ENCODE peak calls at places on chromosomes 16 and 17, in seven cellular contexts. U is glutamatergic neuron; H is CD4-positive, alpha-beta T cell; Y is GM20000; J is epithelial cell of esophagus; R is heart right ventricle; N is psoas muscle. I is an unnamed sample.

GRCh38 chr17:4893721-4894560 is 5.4 kb upstream of the C17orf107 start:
- DNase-seq in H (no peak), R (no peak), Y (no peak), U (no peak), J (no peak), N (no peak), I (no peak)

GRCh38 chr16:1458977-1459341 is 14.6 kb upstream of the CCDC154 start:
- DNase-seq in N (no peak), Y (peak; percentile 83), U (no peak), R (peak; percentile 9), J (no peak), H (no peak), I (no peak)

GRCh38 chr17:34703533-34703932 is 124.2 kb downstream of the TMEM132E start:
- DNase-seq in U (no peak), J (peak; percentile 40), H (no peak), N (no peak), Y (no peak), R (peak; percentile 18), I (peak; percentile 70)

GRCh38 chr17:57389474-57389873 is 133.2 kb downstream of the MSI2 start:
- DNase-seq in N (no peak), H (no peak), J (no peak), R (no peak), Y (no peak), U (no peak), I (no peak)

GRCh38 chr16:61937646-61938045 is 98.6 kb downstream of the CDH8 start:
- DNase-seq in Y (no peak), J (no peak), R (no peak), N (no peak), U (no peak), H (no peak), I (no peak)

GRCh38 chr16:53651357-53651756 is 52.3 kb downstream of the RPGRIP1L start:
- DNase-seq in Y (no peak), R (no peak), J (no peak), N (no peak), U (no peak), H (no peak), I (no peak)

GRCh38 chr16:80720759-80721470 is 83.5 kb downstream of the CDYL2 start:
- DNase-seq in N (no peak), R (no peak), H (no peak), U (no peak), J (peak; percentile 36), Y (peak; percentile 31), I (no peak)

GRCh38 chr17:57284583-57284982 is 28.3 kb downstream of the MSI2 start:
- DNase-seq in U (no peak), H (no peak), R (no peak), N (no peak), J (no peak), Y (peak; percentile 20), I (no peak)

GRCh38 chr17:75087558-75088453 is at the start of gene SLC16A5:
- DNase-seq in U (peak; percentile 62), N (peak; percentile 92), J (peak; percentile 68), H (no peak), R (peak; percentile 89), Y (peak; percentile 80), I (peak; percentile 98)

GRCh38 chr16:27408012-27408601 is 6.1 kb downstream of the IL21R start:
- DNase-seq in Y (peak; percentile 42), J (no peak), U (no peak), N (no peak), H (no peak), R (no peak), I (no peak)

GRCh38 chr17:57906910-57907309 is 48.3 kb downstream of the CUEDC1 start:
- DNase-seq in Y (no peak), R (no peak), N (no peak), J (no peak), U (no peak), H (no peak), I (no peak)

GRCh38 chr16:24382929-24383328 is 126.8 kb downstream of the CACNG3 start:
- DNase-seq in Y (no peak), J (no peak), R (no peak), U (no peak), N (no peak), H (no peak), I (no peak)

GRCh38 chr17:45431531-45432404 is 902 bp downstream of the ARHGAP27 start:
- DNase-seq in J (peak; percentile 90), Y (peak; percentile 97), R (peak; percentile 68), U (peak; percentile 77), H (peak; percentile 61), N (peak; percentile 67), I (peak; percentile 99)

GRCh38 chr17:62617894-62618472 is 9.5 kb upstream of the MRC2 start:
- DNase-seq in U (no peak), R (no peak), Y (no peak), N (no peak), J (peak; percentile 56), H (no peak), I (no peak)

GRCh38 chr17:75240394-75241142 is 20.8 kb downstream of the GGA3 start:
- DNase-seq in R (no peak), J (peak; percentile 43), Y (no peak), H (no peak), U (peak; percentile 60), N (peak; percentile 53), I (peak; percentile 53)

GRCh38 chr17:31095239-31096105 is 695 bp downstream of the NF1 start:
- DNase-seq in Y (peak; percentile 34), N (peak; percentile 46), R (peak; percentile 43), J (peak; percentile 38), U (peak; percentile 68), H (no peak), I (peak; percentile 55)

GRCh38 chr17:7184091-7184488 is 4.9 kb upstream of the ASGR1 start:
- DNase-seq in H (no peak), N (no peak), Y (no peak), U (no peak), J (no peak), R (no peak), I (peak; percentile 78)

GRCh38 chr17:28147026-28147425 is 104.5 kb downstream of the NLK start:
- DNase-seq in R (no peak), Y (no peak), J (no peak), U (no peak), H (no peak), N (no peak), I (no peak)

GRCh38 chr17:69218986-69219385 is 9.6 kb downstream of the ABCA10 start:
- DNase-seq in J (peak; percentile 42), U (no peak), R (no peak), N (no peak), Y (no peak), H (no peak), I (no peak)

DNA sequence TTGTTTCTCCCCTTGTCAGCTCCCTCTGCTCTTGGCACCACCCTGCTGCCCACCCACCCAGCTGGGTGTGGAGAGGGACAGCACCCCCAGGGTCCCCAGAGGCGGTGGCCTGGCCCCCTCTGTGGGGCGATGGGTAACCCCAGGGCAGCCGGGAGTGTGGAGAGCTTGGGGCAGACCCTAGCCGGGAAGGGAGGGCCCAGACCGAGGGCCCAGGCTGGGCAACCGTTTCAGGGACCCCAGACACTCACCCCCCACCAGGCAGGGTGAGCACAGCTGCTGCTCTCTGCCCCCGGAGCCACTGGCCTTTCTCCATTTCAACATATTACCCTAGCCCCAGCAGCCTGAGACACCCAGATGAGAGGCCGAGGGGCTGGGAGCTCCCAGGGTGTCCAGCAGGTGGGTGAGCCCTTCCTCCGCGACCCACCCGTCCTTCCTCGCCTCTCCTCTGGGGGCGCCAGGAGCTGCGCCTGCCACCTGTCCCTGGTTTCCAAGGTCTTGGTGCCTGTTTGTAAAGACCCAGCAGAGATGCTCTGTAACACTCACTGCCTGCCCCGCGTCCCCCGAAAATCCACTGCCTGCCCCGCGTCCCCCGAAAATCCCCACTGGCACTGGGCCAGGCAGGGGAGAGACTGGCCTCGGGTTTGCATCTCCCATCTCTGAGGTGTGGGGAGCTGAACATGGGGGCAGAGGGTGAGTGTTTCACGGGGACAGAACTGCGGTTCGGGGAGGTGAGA is 45.4 kb downstream of the BAHCC1 start:
- DNase-seq in H (no peak), J (no peak), U (peak; percentile 87), R (no peak), N (no peak), Y (peak; percentile 73), I (peak; percentile 76)
- TF ChIP-seq CTCF in H (no peak), J (peak; percentile 48), U (peak; percentile 85), R (peak; percentile 20), N (no peak), Y (peak; percentile 17), I (peak; percentile 85)

DNA sequence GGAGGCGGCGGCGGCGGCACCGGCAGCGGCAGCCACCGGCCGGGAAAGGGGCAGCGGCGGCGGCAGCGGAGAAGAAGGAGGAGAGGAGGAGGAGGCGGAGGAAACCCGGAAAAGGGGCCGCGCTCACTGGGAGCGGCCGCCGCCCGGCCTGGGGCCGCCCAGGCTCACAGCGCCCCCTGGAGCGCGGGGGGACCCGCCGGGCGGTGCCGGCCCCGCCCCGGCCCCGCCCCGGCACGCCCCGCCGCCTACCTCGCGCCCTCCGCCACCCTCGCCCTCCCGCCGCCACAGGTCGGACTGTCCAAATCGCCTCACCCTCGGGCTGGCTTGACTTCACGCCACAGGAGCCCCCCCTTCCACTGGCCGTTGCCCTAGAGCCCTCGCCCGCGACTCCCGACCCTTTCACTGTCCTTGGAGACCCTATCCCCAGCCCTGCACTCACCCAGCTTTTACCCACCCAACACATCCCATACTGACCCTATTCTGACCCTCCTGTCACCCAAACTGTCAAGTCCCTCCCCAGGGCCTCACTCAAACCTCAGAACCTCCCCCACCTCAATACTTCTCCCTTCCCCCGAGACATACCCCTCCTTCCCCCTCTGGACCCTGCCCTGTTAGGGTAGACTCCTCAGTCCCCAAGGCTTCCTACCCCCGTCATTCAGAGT is at the start of gene CSNK2A2:
- DNase-seq in Y (peak; percentile 98), J (peak; percentile 74), H (peak; percentile 51), R (peak; percentile 77), U (peak; percentile 76), N (peak; percentile 75), I (peak; percentile 86)
- TF ChIP-seq CTCF in Y (peak; percentile 40), J (peak; percentile 6), H (no peak), R (peak; percentile 67), U (no peak), N (peak; percentile 61), I (peak; percentile 51)

GRCh38 chr16:75138636-75139035 is 9.7 kb upstream of the ZFP1 start:
- DNase-seq in N (no peak), Y (no peak), R (no peak), H (no peak), J (no peak), U (no peak), I (no peak)
- TF ChIP-seq CTCF in N (no peak), Y (no peak), R (no peak), H (no peak), J (no peak), U (no peak), I (no peak)

GRCh38 chr16:79334127-79334526 is 266.4 kb downstream of the MAF start:
- DNase-seq in Y (no peak), U (peak; percentile 44), N (no peak), H (no peak), R (no peak), J (no peak), I (peak; percentile 20)
- TF ChIP-seq CTCF in Y (peak; percentile 3), U (peak; percentile 61), N (peak; percentile 12), H (no peak), R (peak; percentile 15), J (no peak), I (no peak)

GRCh38 chr16:3879887-3880564 is 487 bp downstream of the CREBBP start:
- DNase-seq in N (peak; percentile 78), U (peak; percentile 82), R (peak; percentile 84), Y (peak; percentile 90), H (peak; percentile 54), J (peak; percentile 71), I (peak; percentile 86)
- TF ChIP-seq CTCF in N (peak; percentile 22), U (no peak), R (peak; percentile 54), Y (peak; percentile 46), H (no peak), J (peak; percentile 22), I (no peak)

I was measured in Calu3.